ENCODE peak calls at places on chromosomes 5 and 9, in four cellular contexts. One of them, this sample, is unnamed.

GRCh38 chr9:114008667-114009410 is 69.3 kb downstream of the AMBP start:
- DNase-seq in HuH-7: no peak
- DNase-seq in amniotic stem cell: no peak
- DNase-seq in activated T-cell treated with anti-CD3 and anti-CD28 coated beads, Interleukin-2, amount 50 U/mL, for 48 hours: no peak
- DNase-seq in this sample: no peak

GRCh38 chr5:178116406-178116885 is 3.1 kb downstream of the N4BP3 start:
- DNase-seq in HuH-7: no peak
- DNase-seq in activated T-cell treated with anti-CD3 and anti-CD28 coated beads, Interleukin-2, amount 50 U/mL, for 48 hours: peak
- DNase-seq in amniotic stem cell: no peak
- DNase-seq in this sample: no peak

GRCh38 chr5:68408345-68408871 is 192.9 kb downstream of the PIK3R1 start:
- DNase-seq in HuH-7: no peak
- DNase-seq in amniotic stem cell: no peak
- DNase-seq in activated T-cell treated with anti-CD3 and anti-CD28 coated beads, Interleukin-2, amount 50 U/mL, for 48 hours: no peak
- DNase-seq in this sample: no peak

GRCh38 chr5:41191249-41191648 is 22.1 kb downstream of the C6 start:
- DNase-seq in HuH-7: no peak
- DNase-seq in amniotic stem cell: no peak
- DNase-seq in activated T-cell treated with anti-CD3 and anti-CD28 coated beads, Interleukin-2, amount 50 U/mL, for 48 hours: no peak
- DNase-seq in this sample: no peak

GRCh38 chr5:61953913-61954312 is 352.1 kb upstream of the KIF2A start:
- DNase-seq in HuH-7: no peak
- DNase-seq in amniotic stem cell: no peak
- DNase-seq in activated T-cell treated with anti-CD3 and anti-CD28 coated beads, Interleukin-2, amount 50 U/mL, for 48 hours: no peak
- DNase-seq in this sample: no peak

GRCh38 chr5:68149189-68149588 is 66.4 kb upstream of the PIK3R1 start:
- DNase-seq in amniotic stem cell: no peak
- DNase-seq in HuH-7: no peak
- DNase-seq in activated T-cell treated with anti-CD3 and anti-CD28 coated beads, Interleukin-2, amount 50 U/mL, for 48 hours: no peak
- DNase-seq in this sample: no peak

GRCh38 chr5:150144211-150144801 is 11.3 kb downstream of the PDGFRB start:
- DNase-seq in amniotic stem cell: no peak
- DNase-seq in HuH-7: no peak
- DNase-seq in activated T-cell treated with anti-CD3 and anti-CD28 coated beads, Interleukin-2, amount 50 U/mL, for 48 hours: no peak
- DNase-seq in this sample: no peak

GRCh38 chr9:134766587-134766986 is 114.0 kb upstream of the FCN2 start:
- DNase-seq in activated T-cell treated with anti-CD3 and anti-CD28 coated beads, Interleukin-2, amount 50 U/mL, for 48 hours: no peak
- DNase-seq in amniotic stem cell: no peak
- DNase-seq in HuH-7: no peak
- DNase-seq in this sample: no peak

This sample was measured in neuronal stem cell.